ENCODE peak calls at places on chromosomes 7 and 10, in four cellular contexts. One of them, this sample, is unnamed.

GRCh38 chr7:30352169-30352568 is 67.8 kb downstream of the ZNRF2 start:
- DNase-seq in HepG2: no peak
- DNase-seq in K562: no peak
- DNase-seq in GM12878: no peak
- DNase-seq in this sample: no peak

GRCh38 chr10:73644015-73644743 is 2.9 kb upstream of the MYOZ1 start:
- DNase-seq in K562: peak; percentile 74
- DNase-seq in GM12878: peak; percentile 53
- DNase-seq in HepG2: peak; percentile 50
- DNase-seq in this sample: peak; percentile 57

GRCh38 chr10:88042162-88043100 is 179.0 kb downstream of the PTEN start:
- DNase-seq in GM12878: no peak
- DNase-seq in K562: no peak
- DNase-seq in HepG2: no peak
- DNase-seq in this sample: peak; percentile 16

GRCh38 chr7:30315589-30315988 is 31.2 kb downstream of the ZNRF2 start:
- DNase-seq in GM12878: no peak
- DNase-seq in HepG2: no peak
- DNase-seq in K562: no peak
- DNase-seq in this sample: no peak

GRCh38 chr10:103333934-103334520 is 16.9 kb downstream of the PCGF6 start:
- DNase-seq in GM12878: no peak
- DNase-seq in HepG2: peak; percentile 10
- DNase-seq in K562: no peak
- DNase-seq in this sample: no peak

GRCh38 chr10:91632671-91633550 is at the start of gene PPP1R3C:
- DNase-seq in GM12878: no peak
- DNase-seq in HepG2: peak; percentile 87
- DNase-seq in K562: no peak
- DNase-seq in this sample: peak; percentile 85

GRCh38 chr7:137913985-137914384 is 67.2 kb upstream of the DGKI start:
- DNase-seq in K562: no peak
- DNase-seq in HepG2: no peak
- DNase-seq in GM12878: no peak
- DNase-seq in this sample: no peak

GRCh38 chr7:100768784-100769183 is 35.4 kb downstream of the ZAN start:
- DNase-seq in K562: peak; percentile 11
- DNase-seq in HepG2: no peak
- DNase-seq in GM12878: no peak
- DNase-seq in this sample: no peak

GRCh38 chr7:73615886-73616285 is 8.4 kb downstream of the MLXIPL start:
- DNase-seq in HepG2: no peak
- DNase-seq in K562: no peak
- DNase-seq in GM12878: no peak
- DNase-seq in this sample: no peak

GRCh38 chr10:93711891-93712290 is 9.5 kb upstream of the FRA10AC1 start:
- DNase-seq in GM12878: no peak
- DNase-seq in HepG2: no peak
- DNase-seq in K562: no peak
- DNase-seq in this sample: no peak

GRCh38 chr10:76309744-76310441 is 878.5 kb downstream of the LRMDA start:
- DNase-seq in GM12878: no peak
- DNase-seq in HepG2: no peak
- DNase-seq in K562: no peak
- DNase-seq in this sample: no peak

GRCh38 chr10:35822316-35822715 is 180.2 kb upstream of the FZD8 start:
- DNase-seq in GM12878: no peak
- DNase-seq in K562: no peak
- DNase-seq in HepG2: peak; percentile 3
- DNase-seq in this sample: peak; percentile 73

GRCh38 chr7:90916319-90916718 is 320.2 kb downstream of the CDK14 start:
- DNase-seq in GM12878: no peak
- DNase-seq in HepG2: no peak
- DNase-seq in K562: no peak
- DNase-seq in this sample: no peak

GRCh38 chr10:1598393-1599153 is 138.8 kb downstream of the ADARB2 start:
- DNase-seq in HepG2: no peak
- DNase-seq in K562: no peak
- DNase-seq in GM12878: no peak
- DNase-seq in this sample: no peak

GRCh38 chr7:45863715-45864114 is 9.2 kb downstream of the CCDC201 start:
- DNase-seq in HepG2: peak; percentile 23
- DNase-seq in K562: no peak
- DNase-seq in GM12878: no peak
- DNase-seq in this sample: peak; percentile 69

DNA sequence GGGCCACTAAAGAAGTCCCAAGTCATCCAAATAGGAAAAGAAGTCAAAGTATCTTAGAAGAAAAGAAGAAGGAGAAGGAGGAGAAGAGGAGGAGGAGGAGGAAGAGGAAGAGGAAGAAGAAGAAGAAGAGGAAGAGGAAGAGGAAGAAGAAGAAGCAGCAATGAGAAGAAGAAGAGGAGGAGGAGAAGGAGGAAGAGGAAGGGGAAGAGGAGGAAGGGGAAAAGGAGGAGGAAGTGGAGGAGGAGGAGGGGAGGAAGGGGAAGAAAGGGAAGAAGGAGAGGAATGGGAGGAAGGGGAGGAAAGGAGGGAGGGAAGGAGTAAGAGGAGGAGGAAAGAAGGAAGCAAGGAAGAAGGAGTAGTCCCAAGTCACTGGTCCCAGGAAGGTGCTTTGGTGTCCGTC is 21.7 kb upstream of the RADIL start:
- DNase-seq in K562: no peak
- DNase-seq in HepG2: no peak
- DNase-seq in GM12878: no peak
- DNase-seq in this sample: no peak
- TF ChIP-seq CREM in K562: no peak
- TF ChIP-seq CREM in HepG2: no peak
- TF ChIP-seq CREM in GM12878: no peak
- TF ChIP-seq CREM in this sample: no peak

GRCh38 chr7:5661941-5662340 is 119.5 kb downstream of the RNF216 start:
- DNase-seq in HepG2: no peak
- DNase-seq in GM12878: no peak
- DNase-seq in K562: no peak
- DNase-seq in this sample: no peak
- TF ChIP-seq USF2 in HepG2: no peak
- TF ChIP-seq USF2 in GM12878: no peak
- TF ChIP-seq USF2 in K562: no peak
- TF ChIP-seq USF2 in this sample: no peak

DNA sequence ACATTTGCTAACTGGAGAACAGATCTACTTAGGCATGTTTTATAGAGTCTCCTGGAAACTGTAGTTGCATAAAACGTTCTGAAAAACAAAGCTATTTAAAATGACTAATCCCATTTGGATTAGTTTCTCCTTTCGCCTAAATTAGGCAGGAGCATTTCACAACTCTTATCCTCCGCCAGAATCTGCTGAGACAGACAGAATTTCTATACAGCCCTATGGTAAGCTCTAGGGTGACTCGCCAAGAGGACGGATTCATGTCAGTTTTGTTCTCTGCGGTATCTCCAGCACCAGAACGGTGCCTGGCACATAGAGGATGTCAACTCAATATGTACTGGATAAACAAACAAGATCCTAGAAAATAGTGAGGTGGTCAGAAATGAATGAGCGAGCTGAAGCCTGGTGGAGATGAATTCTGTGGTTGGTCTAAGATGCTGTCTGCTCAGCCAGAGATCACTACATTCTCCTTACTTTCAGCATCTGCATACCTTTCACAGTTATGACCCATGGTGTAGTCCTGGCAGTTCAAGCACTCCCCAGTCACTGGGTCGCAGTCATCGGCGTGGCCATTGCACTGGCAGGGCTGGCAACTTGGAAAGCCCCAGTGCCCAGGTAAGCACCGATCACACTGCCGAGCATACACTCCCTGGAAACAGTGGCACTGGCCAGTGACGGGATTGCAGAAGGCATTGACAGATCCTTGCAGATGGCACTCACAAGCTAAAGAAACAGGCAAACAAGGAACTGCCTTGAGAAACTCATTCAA is 44.0 kb downstream of the LAMB1 start:
- DNase-seq in HepG2: no peak
- DNase-seq in GM12878: no peak
- DNase-seq in K562: no peak
- DNase-seq in this sample: no peak
- TF ChIP-seq CREM in HepG2: no peak
- TF ChIP-seq CREM in GM12878: no peak
- TF ChIP-seq CREM in K562: no peak
- TF ChIP-seq CREM in this sample: no peak

GRCh38 chr7:157961731-157962457 is 625.1 kb downstream of the DNAJB6 start:
- DNase-seq in HepG2: no peak
- DNase-seq in K562: no peak
- DNase-seq in GM12878: no peak
- DNase-seq in this sample: no peak
- TF ChIP-seq USF2 in HepG2: no peak
- TF ChIP-seq USF2 in K562: no peak
- TF ChIP-seq USF2 in GM12878: no peak
- TF ChIP-seq USF2 in this sample: no peak

GRCh38 chr7:55486991-55487390 is 85.3 kb downstream of the VOPP1 start:
- DNase-seq in GM12878: no peak
- DNase-seq in K562: no peak
- DNase-seq in HepG2: no peak
- DNase-seq in this sample: no peak

GRCh38 chr7:55486172-55486550 is 86.1 kb downstream of the VOPP1 start:
- DNase-seq in GM12878: no peak
- DNase-seq in K562: no peak
- DNase-seq in HepG2: no peak
- DNase-seq in this sample: no peak

GRCh38 chr7:55484241-55484640 is 88.1 kb downstream of the VOPP1 start:
- DNase-seq in HepG2: no peak
- DNase-seq in GM12878: no peak
- DNase-seq in K562: no peak
- DNase-seq in this sample: no peak

GRCh38 chr7:55484834-55485233 is 87.5 kb downstream of the VOPP1 start:
- DNase-seq in K562: no peak
- DNase-seq in GM12878: no peak
- DNase-seq in HepG2: no peak
- DNase-seq in this sample: no peak

DNA sequence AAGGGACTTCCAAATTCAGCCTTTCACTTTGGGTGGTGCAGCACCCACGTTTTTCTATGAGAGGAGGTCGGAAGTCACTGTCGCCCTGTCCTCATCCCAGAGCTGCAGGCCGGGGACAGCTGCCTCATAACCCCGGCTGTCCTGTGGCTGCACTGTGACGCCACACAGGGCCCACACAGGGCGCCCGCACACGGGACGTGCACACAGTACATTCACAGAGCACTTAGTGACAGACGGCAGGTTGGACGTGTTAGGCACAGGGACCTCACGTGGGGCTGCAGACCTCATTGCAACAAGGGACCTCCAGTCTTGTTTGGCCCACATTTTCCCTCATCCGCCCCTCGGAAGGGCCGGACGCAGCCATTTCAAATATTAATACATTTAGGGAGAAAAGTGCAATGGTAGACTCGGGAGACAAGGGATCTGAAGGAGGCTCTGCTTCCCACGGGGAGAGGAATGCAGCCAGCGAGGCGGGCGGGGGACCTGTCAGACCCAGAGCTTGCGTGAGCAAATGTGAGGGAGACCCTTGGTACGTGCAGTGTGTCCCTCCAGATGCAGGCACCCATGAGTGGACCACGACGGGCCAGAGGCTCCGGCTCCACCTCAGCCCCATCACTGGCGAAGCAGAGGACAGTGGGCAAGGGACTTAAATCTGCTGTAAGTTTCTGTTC is 86.7 kb downstream of the VOPP1 start:
- DNase-seq in GM12878: no peak
- DNase-seq in HepG2: no peak
- DNase-seq in K562: no peak
- DNase-seq in this sample: no peak
- TF ChIP-seq CREM in GM12878: no peak
- TF ChIP-seq CREM in HepG2: no peak
- TF ChIP-seq CREM in K562: no peak
- TF ChIP-seq CREM in this sample: no peak

DNA sequence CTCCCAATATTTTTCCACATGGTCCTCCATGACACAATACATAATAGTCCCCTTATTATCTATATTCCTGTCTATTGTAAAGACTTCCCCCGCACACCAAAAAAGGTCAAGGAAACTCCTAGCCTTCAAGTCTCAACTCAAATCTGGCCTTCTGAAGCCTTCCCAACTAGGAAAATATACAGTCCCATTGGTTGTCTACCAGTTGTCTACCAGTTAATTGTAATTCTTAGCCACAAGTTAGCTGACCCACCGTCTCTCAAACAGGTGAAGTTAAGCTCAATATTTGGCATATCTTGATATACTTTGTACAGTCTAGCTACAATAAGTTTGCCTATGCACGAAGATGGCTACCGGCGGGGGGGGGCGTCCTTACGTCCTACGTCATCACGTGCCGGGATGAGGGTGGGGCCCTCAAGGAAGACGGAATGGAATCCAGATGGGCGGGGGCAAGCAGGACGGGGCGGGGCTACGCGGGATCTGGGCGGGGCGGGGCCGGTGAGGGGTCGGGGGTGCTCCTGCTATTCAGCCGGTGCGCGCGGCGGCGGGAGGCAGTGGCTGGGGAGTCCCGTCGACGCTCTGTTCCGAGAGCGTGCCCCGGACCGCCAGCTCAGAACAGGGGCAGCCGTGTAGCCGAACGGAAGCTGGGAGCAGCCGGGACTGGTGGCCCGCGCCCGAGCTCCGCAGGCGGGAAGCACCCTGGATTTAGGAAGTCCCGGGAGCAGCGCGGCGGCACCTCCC is at the start of gene AHR:
- DNase-seq in HepG2: peak; percentile 86
- DNase-seq in K562: peak; percentile 7
- DNase-seq in GM12878: peak; percentile 62
- DNase-seq in this sample: peak; percentile 78
- TF ChIP-seq USF2 in HepG2: peak; percentile 37
- TF ChIP-seq USF2 in K562: no peak
- TF ChIP-seq USF2 in GM12878: peak; percentile 8
- TF ChIP-seq USF2 in this sample: peak; percentile 83

GRCh38 chr10:96491303-96491702 is 22.4 kb downstream of the TLL2 start:
- DNase-seq in HepG2: no peak
- DNase-seq in GM12878: no peak
- DNase-seq in K562: no peak
- DNase-seq in this sample: no peak
- TF ChIP-seq CREM in HepG2: no peak
- TF ChIP-seq CREM in GM12878: no peak
- TF ChIP-seq CREM in K562: no peak
- TF ChIP-seq CREM in this sample: no peak

GRCh38 chr10:43846187-43846680 is 197.6 kb upstream of the ZNF32 start:
- DNase-seq in GM12878: peak; percentile 4
- DNase-seq in HepG2: no peak
- DNase-seq in K562: no peak
- DNase-seq in this sample: no peak
- TF ChIP-seq USF2 in GM12878: no peak
- TF ChIP-seq USF2 in HepG2: no peak
- TF ChIP-seq USF2 in K562: no peak
- TF ChIP-seq USF2 in this sample: no peak

GRCh38 chr10:118594392-118595063 is 920 bp downstream of the PRLHR start:
- DNase-seq in K562: peak; percentile 21
- DNase-seq in GM12878: no peak
- DNase-seq in HepG2: no peak
- DNase-seq in this sample: peak; percentile 94

GRCh38 chr10:118592675-118593330 is 2.6 kb downstream of the PRLHR start:
- DNase-seq in HepG2: no peak
- DNase-seq in K562: no peak
- DNase-seq in GM12878: no peak
- DNase-seq in this sample: no peak

GRCh38 chr10:118595064-118595420 is 406 bp downstream of the PRLHR start:
- DNase-seq in HepG2: no peak
- DNase-seq in K562: no peak
- DNase-seq in GM12878: no peak
- DNase-seq in this sample: peak; percentile 17

GRCh38 chr10:118596426-118597124 is 1.1 kb upstream of the PRLHR start:
- DNase-seq in HepG2: no peak
- DNase-seq in GM12878: no peak
- DNase-seq in K562: no peak
- DNase-seq in this sample: peak; percentile 16

GRCh38 chr10:118595598-118596425 is at the start of gene PRLHR:
- DNase-seq in K562: peak; percentile 16
- DNase-seq in HepG2: no peak
- DNase-seq in GM12878: no peak
- DNase-seq in this sample: peak; percentile 86
- TF ChIP-seq CREM in K562: no peak
- TF ChIP-seq CREM in HepG2: no peak
- TF ChIP-seq CREM in GM12878: no peak
- TF ChIP-seq CREM in this sample: peak; percentile 56

This sample was measured in WTC11.